ENCODE peak calls at places on chromosomes 5 and 9, in nine cellular contexts. D is A549, F is IMR-90, O is stomach, N is transverse colon, W is Peyer's patch, M is adrenal gland, Y is HCT116, G is GM12878. U is an unnamed sample.

GRCh38 chr9:134624827-134625181 is 16.8 kb upstream of the COL5A1 start:
- DNase-seq in D (peak), F (peak), O (no peak), N (no peak), W (peak), M (peak), Y (peak), G (no peak), U (no peak)

GRCh38 chr5:135356522-135357318 is 42.3 kb downstream of the MACROH2A1 start:
- DNase-seq in D (no peak), F (peak), O (peak), N (peak), W (peak), M (peak), Y (no peak), G (no peak), U (peak)

GRCh38 chr5:132714456-132715307 is 22.7 kb downstream of the KIF3A start:
- DNase-seq in D (no peak), F (peak), O (no peak), N (no peak), W (no peak), M (no peak), Y (no peak), G (no peak), U (no peak)

GRCh38 chr5:60829490-60830266 is 14.4 kb downstream of the ELOVL7 start:
- DNase-seq in D (no peak), F (no peak), O (no peak), N (no peak), W (no peak), M (no peak), Y (no peak), G (no peak), U (no peak)

GRCh38 chr5:123690821-123691220 is 178.8 kb downstream of the CSNK1G3 start:
- DNase-seq in D (no peak), F (peak), O (no peak), N (no peak), W (no peak), M (no peak), Y (no peak), G (no peak), U (no peak)

GRCh38 chr5:148390914-148391313 is 7.2 kb downstream of the FBXO38 start:
- DNase-seq in D (no peak), F (no peak), O (no peak), N (no peak), W (no peak), M (no peak), Y (no peak), G (no peak), U (no peak)

GRCh38 chr5:62281411-62281810 is 24.6 kb upstream of the KIF2A start:
- DNase-seq in D (no peak), F (no peak), O (no peak), N (no peak), W (no peak), M (no peak), Y (no peak), G (no peak), U (no peak)

GRCh38 chr5:151092750-151093149 is 11.9 kb upstream of the TNIP1 start:
- DNase-seq in D (no peak), F (peak), O (no peak), N (no peak), W (peak), M (no peak), Y (no peak), G (no peak), U (no peak)

GRCh38 chr5:120806132-120806531 is 342.0 kb downstream of the PRR16 start:
- DNase-seq in D (no peak), F (peak), O (no peak), N (no peak), W (no peak), M (no peak), Y (no peak), G (no peak), U (no peak)

GRCh38 chr5:108079754-108080153 is 302.1 kb downstream of the FBXL17 start:
- DNase-seq in D (no peak), F (no peak), O (no peak), N (no peak), W (no peak), M (no peak), Y (no peak), G (no peak), U (no peak)

GRCh38 chr5:133686566-133686965 is 74.2 kb upstream of the FSTL4 start:
- DNase-seq in D (no peak), F (no peak), O (peak), N (no peak), W (no peak), M (no peak), Y (no peak), G (no peak), U (no peak)

GRCh38 chr5:125054106-125054505 is 307.7 kb upstream of the ZNF608 start:
- DNase-seq in D (no peak), F (peak), O (no peak), N (no peak), W (no peak), M (no peak), Y (no peak), G (no peak), U (no peak)

GRCh38 chr9:131999692-132000551 is 79.7 kb downstream of the MED27 start:
- DNase-seq in D (no peak), F (peak), O (no peak), N (no peak), W (no peak), M (no peak), Y (no peak), G (peak), U (no peak)

GRCh38 chr5:73104326-73104725 is 16.0 kb upstream of the TMEM171 start:
- DNase-seq in D (no peak), F (no peak), O (no peak), N (no peak), W (no peak), M (no peak), Y (no peak), G (no peak), U (no peak)
- H3K27ac ChIP-seq in D (no peak), F (no peak), O (no peak), N (no peak), W (no peak), M (no peak), Y (no peak), G (no peak), U (no peak)

GRCh38 chr5:1385395-1386273 is 40.7 kb upstream of the CLPTM1L start:
- DNase-seq in D (peak), F (peak), O (peak), N (peak), W (peak), M (peak), Y (no peak), G (no peak), U (peak)
- TF ChIP-seq CTCF in D (no peak), F (no peak), O (no peak), N (no peak), W (no peak), M (no peak), Y (no peak), G (no peak), U (peak)

DNA sequence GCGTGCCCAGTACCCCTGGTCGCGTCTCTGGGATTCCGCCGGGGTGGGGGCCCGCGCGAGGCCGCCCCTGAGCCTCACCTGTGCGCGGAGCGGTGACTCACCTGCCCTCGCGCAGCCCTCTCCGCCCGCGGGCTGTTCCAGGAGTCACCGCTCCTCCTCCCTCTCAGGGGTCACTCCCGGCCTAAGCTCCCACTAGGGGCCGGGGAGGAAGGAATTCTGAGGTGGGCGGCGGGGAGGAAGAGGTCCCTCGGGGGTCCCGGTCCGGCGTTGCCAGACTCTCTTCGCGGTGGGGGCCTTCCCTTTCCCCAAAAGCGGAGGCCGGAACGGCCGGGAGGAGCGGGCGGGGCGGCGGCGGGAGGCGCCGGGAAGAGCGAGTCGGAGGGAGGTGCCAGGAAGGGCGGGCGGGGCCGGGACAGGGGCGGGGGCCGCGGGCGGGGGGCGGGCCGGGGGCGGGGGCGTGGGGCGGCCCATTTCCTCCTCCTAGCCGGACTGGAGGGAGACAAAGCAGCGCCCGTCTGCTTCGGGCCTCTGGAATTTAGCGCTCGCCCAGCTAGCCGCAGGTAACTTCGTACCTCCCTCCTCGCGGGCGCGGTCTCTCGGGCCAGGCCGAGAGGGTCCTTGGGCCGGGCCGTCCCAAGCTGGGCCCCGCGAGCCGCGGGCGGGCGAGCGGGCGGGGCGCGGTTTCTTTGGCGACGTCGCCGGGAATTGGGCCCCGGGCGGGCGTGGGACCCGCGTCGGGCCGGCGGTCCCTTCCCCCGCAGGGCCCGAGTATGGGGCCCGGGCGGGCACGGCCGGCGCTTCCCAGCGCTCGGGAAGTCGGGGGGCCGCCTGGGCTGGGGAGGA is at the start of gene CTNNA1:
- DNase-seq in D (peak), F (peak), O (peak), N (peak), W (peak), M (peak), Y (peak), G (no peak), U (peak)
- TF ChIP-seq POLR2A in D (peak), F (peak), O (no peak), N (peak), W (peak), M (peak), Y (peak), G (peak), U (peak)

DNA sequence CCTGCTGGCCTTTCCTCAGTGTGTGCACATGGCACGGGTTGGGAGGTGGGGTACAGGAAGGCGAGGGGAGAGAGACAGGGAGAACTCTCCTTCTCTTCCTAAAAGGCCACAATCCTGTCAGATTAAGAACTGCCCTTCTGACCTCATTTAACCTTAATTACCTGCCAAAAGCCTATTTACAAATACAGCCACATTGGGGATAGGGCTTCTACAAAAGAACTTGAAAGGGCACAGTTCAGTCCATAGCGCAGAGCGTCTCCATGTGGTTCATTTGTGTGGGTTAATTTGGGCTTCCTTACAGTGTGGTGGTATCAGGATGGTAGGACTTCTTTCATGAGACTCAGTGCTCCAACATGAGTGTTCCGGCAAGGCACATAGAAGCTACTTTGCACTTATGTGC is 46.7 kb downstream of the NLN start:
- DNase-seq in D (no peak), F (no peak), O (no peak), N (no peak), W (no peak), M (no peak), Y (no peak), G (no peak), U (no peak)
- H3K27ac ChIP-seq in D (no peak), F (peak), O (no peak), N (no peak), W (no peak), M (no peak), Y (no peak), G (no peak), U (no peak)

DNA sequence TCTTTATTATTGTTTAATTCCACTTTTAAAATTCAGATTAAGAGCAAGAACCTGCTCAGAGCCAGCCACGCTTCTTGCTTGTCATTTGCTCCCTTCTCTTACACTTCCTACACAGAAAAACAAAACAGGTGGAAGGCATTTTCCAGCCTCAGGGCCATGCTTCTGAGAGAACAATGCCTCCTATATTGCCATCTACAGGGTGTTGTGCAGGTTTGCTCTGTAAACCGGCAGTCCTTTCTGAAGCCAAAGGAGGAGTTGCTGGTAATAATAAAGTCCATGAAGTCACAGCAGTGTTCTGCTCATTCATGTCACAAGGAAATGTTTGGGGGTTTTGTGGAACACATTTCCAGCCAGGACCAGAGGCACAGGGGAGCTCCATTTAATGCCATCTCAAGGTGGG is 16.1 kb upstream of the PRLR start:
- DNase-seq in D (no peak), F (no peak), O (no peak), N (peak), W (no peak), M (peak), Y (no peak), G (no peak), U (no peak)
- TF ChIP-seq CTCF in D (no peak), F (no peak), O (no peak), N (peak), W (peak), M (no peak), Y (no peak), G (peak), U (no peak)

GRCh38 chr9:137127301-137128157 is 11.4 kb upstream of the GRIN1 start:
- DNase-seq in D (no peak), F (no peak), O (peak), N (peak), W (no peak), M (no peak), Y (no peak), G (no peak), U (no peak)
- TF ChIP-seq POLR2A in D (no peak), F (no peak), O (no peak), N (no peak), W (no peak), M (no peak), Y (no peak), G (peak), U (no peak)

DNA sequence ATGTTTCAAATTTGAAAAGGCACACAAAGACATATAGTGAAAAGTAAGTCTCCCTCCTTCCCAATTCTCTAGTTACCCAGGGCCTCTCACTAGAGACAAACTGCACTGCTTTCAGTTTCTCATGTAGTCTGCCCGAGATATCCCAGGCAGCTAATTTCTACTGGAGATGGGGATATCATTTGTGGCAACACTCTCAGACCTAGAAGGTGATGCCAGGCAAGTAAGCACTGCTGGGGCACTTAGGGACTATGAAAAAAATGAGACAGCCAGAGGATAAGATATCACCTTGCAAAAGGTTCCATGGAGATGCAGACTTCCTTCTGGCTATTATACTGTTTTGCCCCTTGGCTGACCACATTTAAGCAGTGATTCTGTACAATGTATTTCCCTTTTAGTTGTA is 12.6 kb downstream of the SIL1 start:
- DNase-seq in D (no peak), F (no peak), O (no peak), N (no peak), W (no peak), M (no peak), Y (no peak), G (no peak), U (no peak)
- H3K27ac ChIP-seq in D (no peak), F (peak), O (peak), N (no peak), W (no peak), M (no peak), Y (no peak), G (peak), U (no peak)

GRCh38 chr9:20623748-20624124 is 1.4 kb upstream of the MLLT3 start:
- DNase-seq in D (peak), F (peak), O (no peak), N (no peak), W (no peak), M (no peak), Y (no peak), G (no peak), U (no peak)

GRCh38 chr9:20624201-20625002 is 2.1 kb upstream of the MLLT3 start:
- DNase-seq in D (peak), F (peak), O (peak), N (peak), W (no peak), M (peak), Y (peak), G (peak), U (peak)

GRCh38 chr9:20622330-20623020 is at the start of gene MLLT3:
- DNase-seq in D (peak), F (peak), O (peak), N (peak), W (peak), M (peak), Y (peak), G (peak), U (peak)

GRCh38 chr9:20621553-20622329 is 558 bp downstream of the MLLT3 start:
- DNase-seq in D (peak), F (peak), O (peak), N (peak), W (peak), M (peak), Y (no peak), G (no peak), U (peak)

GRCh38 chr9:20623021-20623747 is 885 bp upstream of the MLLT3 start:
- DNase-seq in D (peak), F (peak), O (peak), N (peak), W (peak), M (peak), Y (no peak), G (no peak), U (peak)
- TF ChIP-seq CTCF in D (no peak), F (no peak), O (no peak), N (no peak), W (peak), M (no peak), Y (no peak), G (peak), U (no peak)

GRCh38 chr9:98798254-98798653 is 1.9 kb upstream of the ANKS6 start:
- DNase-seq in D (no peak), F (no peak), O (no peak), N (no peak), W (no peak), M (no peak), Y (no peak), G (no peak), U (no peak)
- TF ChIP-seq POLR2A in D (no peak), F (no peak), O (no peak), N (no peak), W (no peak), M (no peak), Y (no peak), G (no peak), U (no peak)

DNA sequence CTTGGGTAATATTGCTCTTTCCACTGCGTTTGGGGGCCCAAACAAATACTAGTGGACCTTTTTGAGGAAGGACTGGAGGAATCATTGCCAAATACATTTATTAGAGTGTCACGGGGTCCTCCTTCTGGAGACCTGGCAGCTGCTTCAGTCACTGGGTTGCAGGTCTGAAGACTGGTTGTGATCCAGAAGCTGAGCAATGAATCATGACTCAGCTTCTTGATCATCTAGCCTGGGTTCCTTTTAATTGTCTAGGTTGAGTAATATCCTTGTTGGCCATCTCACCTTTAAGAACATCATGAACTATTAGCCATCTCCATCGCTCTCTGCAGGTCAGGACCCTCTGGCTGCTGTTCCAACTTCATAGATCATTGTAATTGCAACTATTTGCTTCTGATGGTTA is 15.4 kb upstream of the UBAP1 start:
- DNase-seq in D (peak), F (peak), O (no peak), N (no peak), W (no peak), M (no peak), Y (no peak), G (no peak), U (no peak)
- H3K27ac ChIP-seq in D (peak), F (no peak), O (no peak), N (no peak), W (no peak), M (no peak), Y (no peak), G (no peak), U (no peak)

U was measured in thyroid gland.